ENCODE peak calls at places on chromosomes 5 and 9, in ten cellular contexts. U, N, L, W, V, J, E, Q, A and D are unnamed samples. For H3K36me3, the result is how much of the 10 kb centered on the place peaks cover.

GRCh38 chr9:111236337-111236736 is 93.7 kb downstream of the OR2K2 start:
- DNase-seq in N (no peak), W (no peak), J (no peak), L (no peak), U (no peak), A (no peak), V (no peak), Q (no peak), E (no peak), D (no peak)

GRCh38 chr5:93584531-93585053 is 1.6 kb downstream of the NR2F1 start:
- DNase-seq in J (peak), U (no peak), N (no peak), V (no peak), E (no peak), A (no peak), L (no peak), W (no peak), Q (peak), D (no peak)

GRCh38 chr5:132069561-132069960 is 4.0 kb upstream of the CSF2 start:
- DNase-seq in N (no peak), Q (no peak), E (no peak), J (peak), V (no peak), L (no peak), A (no peak), W (no peak), U (no peak), D (no peak)

GRCh38 chr9:8284835-8285234 is 485.3 kb upstream of the DMAC1 start:
- DNase-seq in V (no peak), E (no peak), Q (no peak), J (no peak), N (no peak), L (no peak), A (no peak), U (no peak), W (no peak), D (no peak)

GRCh38 chr9:83649080-83649479 is 26.1 kb downstream of the IDNK start:
- DNase-seq in L (peak), V (peak), W (peak), Q (peak), A (peak), U (peak), J (peak), N (peak), E (peak), D (peak)

GRCh38 chr9:21684831-21685362 is 117.5 kb upstream of the MTAP start:
- DNase-seq in N (no peak), Q (peak), A (no peak), E (no peak), U (no peak), J (no peak), V (peak), W (peak), L (peak), D (no peak)

GRCh38 chr9:122096620-122097415 is 3.7 kb upstream of the TTLL11 start:
- DNase-seq in L (no peak), U (no peak), J (no peak), E (no peak), Q (no peak), N (no peak), A (no peak), V (no peak), W (no peak), D (no peak)

GRCh38 chr9:113955076-113955752 is 79.1 kb downstream of the ZNF618 start:
- DNase-seq in N (no peak), L (peak), A (no peak), U (no peak), E (no peak), J (no peak), W (no peak), Q (peak), V (no peak), D (no peak)

GRCh38 chr5:15752886-15753285 is 252.9 kb downstream of the FBXL7 start:
- DNase-seq in J (no peak), W (no peak), U (peak), V (no peak), N (peak), L (no peak), E (no peak), A (no peak), Q (peak), D (no peak)

GRCh38 chr9:30967484-30967883 is 1417.0 kb upstream of the ACO1 start:
- DNase-seq in N (no peak), E (no peak), W (peak), J (no peak), Q (no peak), L (peak), V (no peak), U (no peak), A (no peak), D (no peak)

GRCh38 chr9:35029852-35030251 is 40.3 kb downstream of the DNAJB5 start:
- DNase-seq in V (no peak), Q (no peak), W (peak), L (peak), U (no peak), A (no peak), N (no peak), J (no peak), E (no peak), D (no peak)

GRCh38 chr5:148807845-148808244 is 18.6 kb upstream of the ADRB2 start:
- DNase-seq in A (no peak), J (no peak), Q (no peak), N (no peak), V (no peak), E (no peak), L (no peak), U (no peak), W (no peak), D (peak)

DNA sequence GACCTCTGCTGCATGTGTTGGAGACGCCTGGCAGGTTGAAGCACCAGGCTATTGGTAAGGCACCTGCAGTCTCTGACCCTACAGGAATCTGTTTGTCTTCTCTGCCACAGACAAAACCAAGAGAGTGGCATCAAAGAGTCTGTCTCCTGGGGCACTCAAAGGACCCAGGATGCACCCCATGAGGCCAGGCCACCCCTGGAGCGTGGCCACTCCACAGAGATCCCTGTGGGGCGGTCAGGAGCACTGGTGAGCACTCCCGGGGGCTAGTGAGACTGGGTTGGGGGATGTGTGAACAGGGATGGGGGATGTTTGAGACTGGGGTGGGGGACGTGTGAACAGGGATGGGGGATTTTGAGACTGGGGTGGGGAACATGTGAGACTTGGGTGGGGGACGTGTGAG is 240.3 kb downstream of the CACNA1B start:
- DNase-seq in L (no peak), W (no peak), U (no peak), J (peak), V (no peak), A (no peak), N (no peak), Q (no peak), E (no peak), D (no peak)
- H3K36me3 ChIP-seq in L (under half), W (under half), U (under half), J (under half), V (under half), A (under half), N (under half), Q (under half), E (under half), D (under half)

GRCh38 chr9:19074836-19075235 is 25.6 kb downstream of the RRAGA start:
- DNase-seq in J (no peak), N (no peak), V (no peak), Q (no peak), L (no peak), E (no peak), U (no peak), A (no peak), W (peak), D (no peak)
- H3K36me3 ChIP-seq in J (half or more), N (half or more), V (under half), Q (under half), L (under half), E (half or more), U (half or more), A (under half), W (under half), D (half or more)

GRCh38 chr5:29037716-29038115 is 1999.3 kb upstream of the CDH9 start:
- DNase-seq in L (no peak), J (no peak), N (no peak), U (no peak), Q (no peak), W (peak), E (no peak), A (no peak), V (no peak), D (no peak)

GRCh38 chr5:29039994-29040393 is 2001.6 kb upstream of the CDH9 start:
- DNase-seq in A (no peak), J (no peak), V (no peak), W (no peak), E (no peak), U (no peak), L (no peak), Q (no peak), N (no peak), D (no peak)

GRCh38 chr5:29042152-29042551 is 2003.8 kb upstream of the CDH9 start:
- DNase-seq in L (no peak), N (no peak), A (no peak), W (no peak), U (no peak), V (no peak), E (no peak), J (no peak), Q (no peak), D (no peak)

DNA sequence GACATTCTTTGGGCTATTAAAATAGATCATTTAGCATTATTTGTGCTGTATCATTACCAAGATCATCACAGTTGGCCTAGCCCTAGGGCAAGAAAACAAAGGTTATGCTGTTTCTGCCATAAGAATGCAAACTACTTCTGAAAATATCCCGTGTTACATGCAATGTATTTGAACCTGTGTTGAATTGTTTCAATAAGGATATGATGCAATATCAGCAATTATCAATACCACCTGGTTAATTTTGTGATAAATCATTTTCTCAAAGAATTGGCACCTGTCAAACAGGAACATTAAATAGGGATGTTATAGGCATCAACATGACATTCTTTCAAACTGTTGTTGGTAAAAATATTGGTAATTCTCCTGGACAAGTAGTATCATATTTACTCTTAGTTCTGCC is 2002.0 kb upstream of the CDH9 start:
- DNase-seq in E (no peak), W (no peak), N (no peak), V (no peak), U (no peak), J (no peak), L (no peak), A (no peak), Q (no peak), D (no peak)
- H3K36me3 ChIP-seq in E (under half), W (under half), N (under half), V (under half), U (under half), J (under half), L (under half), A (under half), Q (under half), D (under half)

GRCh38 chr9:97666907-97667686 is 30.0 kb downstream of the XPA start:
- DNase-seq in E (no peak), U (no peak), V (no peak), L (no peak), W (no peak), A (no peak), J (no peak), Q (no peak), N (no peak), D (no peak)
- H3K36me3 ChIP-seq in E (half or more), U (half or more), V (under half), L (half or more), W (under half), A (half or more), J (half or more), Q (half or more), N (half or more), D (half or more)

DNA sequence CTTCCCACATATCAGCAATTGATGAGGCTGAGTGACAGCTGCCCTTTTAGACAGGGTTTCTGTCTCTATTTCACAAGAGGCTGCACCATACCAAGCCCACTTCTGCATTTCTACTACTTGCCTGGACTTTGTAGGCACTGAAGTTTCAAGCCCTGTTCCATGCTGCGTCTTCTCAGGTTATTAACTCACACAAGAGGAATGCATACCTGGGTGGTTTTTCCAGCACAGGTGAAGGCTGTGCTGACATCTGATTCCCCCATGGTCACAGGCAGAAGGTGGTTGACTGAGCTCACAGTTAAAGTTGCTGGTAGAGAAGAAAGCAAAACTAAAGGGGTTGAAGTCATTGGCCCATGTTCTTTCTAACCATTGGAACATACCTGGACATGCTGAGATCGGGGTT is 86.6 kb downstream of the MAMDC2 start:
- DNase-seq in W (peak), Q (no peak), N (no peak), U (no peak), A (no peak), E (no peak), V (no peak), L (no peak), J (no peak), D (no peak)
- H3K36me3 ChIP-seq in W (under half), Q (under half), N (under half), U (under half), A (under half), E (under half), V (under half), L (under half), J (under half), D (under half)

GRCh38 chr5:180234271-180234670 is 25.3 kb upstream of the RASGEF1C start:
- DNase-seq in U (no peak), E (no peak), J (no peak), A (no peak), Q (no peak), V (no peak), L (no peak), N (no peak), W (no peak), D (no peak)
- H3K36me3 ChIP-seq in U (half or more), E (half or more), J (half or more), A (under half), Q (under half), V (under half), L (under half), N (half or more), W (under half), D (half or more)

DNA sequence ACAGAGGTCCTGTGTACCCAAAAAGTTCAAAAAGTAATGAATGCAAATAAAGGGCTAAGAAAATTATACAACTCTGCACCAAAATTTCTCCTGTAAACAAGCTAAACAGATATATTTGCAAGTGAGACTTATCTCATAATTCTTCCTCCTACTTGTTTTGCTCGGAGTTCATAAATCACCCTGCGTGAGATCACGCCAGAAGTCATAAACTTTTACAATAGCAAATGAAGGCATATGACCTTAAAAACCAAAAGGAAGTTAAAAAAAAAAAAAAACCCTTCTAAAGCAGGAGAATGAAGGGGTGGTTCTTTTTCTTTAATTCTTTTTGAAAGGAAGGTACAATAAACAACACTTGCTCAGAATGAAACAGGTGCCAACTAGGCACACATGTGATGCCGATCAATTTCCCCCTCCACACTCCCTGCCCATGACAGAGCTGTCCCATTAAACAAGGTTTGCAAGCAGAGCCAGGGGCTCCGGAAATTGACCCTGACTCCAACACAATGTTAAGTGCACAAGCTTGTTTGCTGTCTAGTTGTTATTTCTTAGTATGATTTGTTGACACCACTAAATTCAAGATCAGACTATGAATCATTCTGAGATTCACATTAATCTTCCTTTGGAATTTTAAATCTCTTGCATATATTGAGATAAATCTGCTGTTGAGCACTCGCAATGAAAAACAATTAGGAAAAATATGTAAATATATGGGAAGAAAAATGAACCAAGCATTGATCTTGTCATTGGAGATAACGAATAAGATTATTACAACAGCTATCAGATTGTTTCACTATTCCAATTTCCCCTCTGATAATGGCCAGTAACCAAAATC is 46.3 kb downstream of the DROSHA start:
- DNase-seq in L (peak), V (no peak), J (no peak), U (no peak), Q (no peak), W (no peak), A (no peak), N (no peak), E (no peak), D (no peak)
- H3K36me3 ChIP-seq in L (under half), V (under half), J (under half), U (half or more), Q (under half), W (under half), A (under half), N (half or more), E (under half), D (half or more)

DNA sequence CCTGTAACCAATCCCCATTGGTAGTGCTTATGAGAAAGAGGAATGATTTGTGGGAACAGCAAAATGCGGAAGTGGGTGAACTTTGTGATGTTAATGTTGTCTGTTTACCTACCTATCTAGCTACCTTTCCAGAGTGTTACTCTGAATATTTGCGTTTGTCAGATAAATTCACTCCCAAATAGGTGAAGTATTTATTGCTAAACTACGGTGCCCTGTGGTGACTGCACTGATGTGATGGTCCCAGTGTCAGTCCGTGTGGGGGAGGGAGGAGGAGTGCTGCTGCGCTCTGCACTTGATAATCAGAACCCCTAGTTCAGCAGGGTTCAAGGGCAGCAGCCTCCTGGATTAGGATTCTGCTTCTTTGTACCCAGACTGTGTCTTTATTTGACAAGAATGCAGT is 55.3 kb downstream of the TJP2 start:
- DNase-seq in W (no peak), J (no peak), U (no peak), L (no peak), V (no peak), A (no peak), N (no peak), Q (no peak), E (no peak), D (no peak)
- H3K36me3 ChIP-seq in W (under half), J (half or more), U (half or more), L (under half), V (under half), A (under half), N (half or more), Q (under half), E (under half), D (under half)

GRCh38 chr9:92617195-92617813 is 52.6 kb downstream of the IPPK start:
- DNase-seq in W (no peak), E (no peak), J (no peak), Q (no peak), L (no peak), N (no peak), A (no peak), V (no peak), U (no peak), D (no peak)
- H3K36me3 ChIP-seq in W (under half), E (half or more), J (under half), Q (under half), L (under half), N (half or more), A (under half), V (under half), U (half or more), D (half or more)